ENCODE peak calls at places on chromosome 12, in ten cellular contexts. F is ovary, U is astrocyte of the spinal cord, T is PC-3, X is left ventricle myocardium inferior, Z is GM10248, R is lower lobe of right lung, Y is A549, J is HCT116, S is HFF-Myc. D is an unnamed sample.

GRCh38 chr12:53049582-53050318 is at the start of gene TNS2:
- DNase-seq in Z (no peak), Y (no peak), J (no peak), U (no peak), X (peak; percentile 89), T (peak; percentile 61), S (no peak), R (peak; percentile 88), F (peak; percentile 74), D (peak; percentile 86)

GRCh38 chr12:25796523-25797000 is 161.9 kb upstream of the RASSF8 start:
- DNase-seq in U (peak; percentile 35), Z (no peak), J (no peak), X (no peak), F (no peak), R (no peak), S (no peak), Y (no peak), T (peak; percentile 67), D (peak; percentile 57)

GRCh38 chr12:30796891-30797371 is 42.2 kb upstream of the CAPRIN2 start:
- DNase-seq in F (no peak), S (no peak), J (no peak), U (peak; percentile 45), T (peak; percentile 40), Y (peak; percentile 35), Z (no peak), X (no peak), R (no peak), D (peak; percentile 61)

GRCh38 chr12:96177013-96177412 is 17.2 kb upstream of the ELK3 start:
- DNase-seq in F (no peak), T (peak; percentile 82), R (no peak), U (peak; percentile 83), S (no peak), J (no peak), X (no peak), Y (no peak), Z (no peak), D (peak; percentile 96)

GRCh38 chr12:72071030-72071429 is 132.4 kb downstream of the TPH2 start:
- DNase-seq in U (no peak), J (no peak), X (no peak), R (no peak), T (no peak), F (no peak), Z (no peak), S (no peak), Y (no peak), D (no peak)

GRCh38 chr12:45122776-45123380 is 72.0 kb upstream of the DBX2 start:
- DNase-seq in F (no peak), X (no peak), Y (no peak), U (peak; percentile 35), S (peak; percentile 36), T (peak; percentile 49), R (no peak), J (peak; percentile 39), Z (no peak), D (peak; percentile 47)

GRCh38 chr12:76919388-76920181 is 40.8 kb upstream of the CSRP2 start:
- DNase-seq in U (no peak), Z (no peak), F (no peak), X (no peak), T (no peak), S (no peak), R (no peak), Y (no peak), J (no peak), D (no peak)

GRCh38 chr12:110798461-110798860 is 48.3 kb upstream of the CCDC63 start:
- DNase-seq in S (no peak), Y (no peak), J (no peak), X (no peak), Z (no peak), U (no peak), R (no peak), F (no peak), T (no peak), D (peak; percentile 44)

GRCh38 chr12:23895792-23896218 is 53.7 kb downstream of the SOX5 start:
- DNase-seq in Z (no peak), R (no peak), J (no peak), Y (no peak), U (peak; percentile 89), T (no peak), X (no peak), F (no peak), S (no peak), D (peak; percentile 46)

GRCh38 chr12:96501139-96501741 is 11.9 kb downstream of the CFAP54 start:
- DNase-seq in R (no peak), T (peak; percentile 85), X (peak; percentile 18), J (peak; percentile 70), F (no peak), Z (peak; percentile 30), U (peak; percentile 76), Y (peak; percentile 77), S (peak; percentile 65), D (peak; percentile 90)

GRCh38 chr12:52521581-52522266 is 1.5 kb upstream of the KRT5 start:
- DNase-seq in U (peak; percentile 19), T (peak; percentile 30), R (no peak), Y (no peak), J (no peak), S (no peak), X (no peak), Z (no peak), F (no peak), D (peak; percentile 41)

GRCh38 chr12:83753205-83753604 is 1066.5 kb downstream of the TMTC2 start:
- DNase-seq in S (no peak), Z (no peak), F (no peak), J (no peak), T (no peak), X (no peak), Y (no peak), R (no peak), U (no peak), D (no peak)

DNA sequence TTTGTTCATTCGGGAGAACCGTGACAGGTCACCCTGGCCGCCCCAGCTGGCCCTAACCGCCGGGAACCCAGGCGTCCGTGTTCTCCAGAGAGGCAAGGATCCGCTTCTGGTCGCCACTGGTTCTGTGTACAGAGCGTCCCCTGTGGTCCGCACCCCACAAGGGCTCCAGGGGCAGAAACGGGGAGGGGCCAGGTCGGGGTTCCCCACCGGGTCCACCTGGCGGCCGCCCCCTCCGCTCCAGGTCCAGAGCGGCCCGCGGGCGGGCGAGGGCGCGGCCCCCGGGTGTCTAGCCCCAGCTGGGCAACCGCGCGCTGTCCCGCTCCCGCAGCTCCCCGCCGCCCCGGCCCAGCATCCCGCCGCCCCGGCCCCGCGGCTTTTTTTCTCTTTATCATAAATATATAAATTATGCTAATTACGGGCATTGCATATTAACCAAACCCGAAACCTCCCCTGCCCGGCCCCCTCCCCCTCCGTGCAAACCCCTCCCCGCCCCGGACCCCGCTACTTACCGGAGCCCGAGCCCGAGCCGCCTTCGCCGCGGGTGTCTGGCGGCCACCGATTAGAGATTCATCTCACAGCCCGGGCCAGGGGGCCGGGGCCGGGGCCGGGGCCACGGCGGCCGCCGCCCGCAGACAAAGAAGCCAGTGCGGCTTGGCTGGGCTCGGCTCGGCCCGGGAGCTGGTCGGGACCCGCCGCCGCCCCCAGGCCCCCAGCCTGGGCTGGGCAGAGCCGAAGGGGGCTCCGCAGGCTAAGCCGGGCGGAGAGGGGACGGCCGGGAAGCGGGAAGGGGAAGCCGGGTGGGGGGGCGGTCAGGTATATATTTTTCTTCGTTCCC is 512 bp downstream of the POU6F1 start:
- DNase-seq in R (peak; percentile 79), J (no peak), Y (peak; percentile 79), S (no peak), X (peak; percentile 62), T (no peak), F (peak; percentile 65), Z (peak; percentile 81), U (no peak), D (no peak)
- TF ChIP-seq CTCF in R (peak; percentile 23), J (peak; percentile 10), Y (peak; percentile 32), S (no peak), X (peak; percentile 44), T (no peak), F (no peak), Z (peak; percentile 51), U (peak; percentile 22), D (no peak)

GRCh38 chr12:11171145-11171952 is at the start of gene SMIM10L1:
- DNase-seq in S (peak; percentile 69), X (peak; percentile 93), J (peak; percentile 87), R (peak; percentile 95), U (peak; percentile 97), T (peak; percentile 88), Z (peak; percentile 90), F (peak; percentile 90), Y (peak; percentile 81), D (peak; percentile 95)
- TF ChIP-seq CTCF in S (no peak), X (no peak), J (no peak), R (no peak), U (no peak), T (no peak), Z (no peak), F (no peak), Y (no peak), D (peak; percentile 11)

GRCh38 chr12:70637686-70638085 is 457 bp upstream of the PTPRB start:
- DNase-seq in R (no peak), J (no peak), Z (no peak), Y (no peak), X (no peak), S (no peak), T (peak; percentile 23), F (no peak), U (no peak), D (no peak)
- TF ChIP-seq CTCF in R (no peak), J (no peak), Z (no peak), Y (no peak), X (no peak), S (no peak), T (no peak), F (no peak), U (no peak), D (no peak)

GRCh38 chr12:42794811-42795210 is 205.3 kb upstream of the PRICKLE1 start:
- DNase-seq in U (peak; percentile 35), F (no peak), R (no peak), X (no peak), Y (no peak), Z (no peak), S (no peak), T (peak; percentile 72), J (no peak), D (no peak)

GRCh38 chr12:42802688-42803279 is 213.2 kb upstream of the PRICKLE1 start:
- DNase-seq in X (no peak), S (no peak), F (no peak), U (peak; percentile 24), Z (no peak), Y (no peak), T (no peak), J (no peak), R (no peak), D (peak; percentile 28)

GRCh38 chr12:42801271-42801670 is 211.7 kb upstream of the PRICKLE1 start:
- DNase-seq in F (no peak), Z (no peak), T (no peak), J (no peak), X (no peak), U (no peak), S (no peak), R (no peak), Y (no peak), D (no peak)

DNA sequence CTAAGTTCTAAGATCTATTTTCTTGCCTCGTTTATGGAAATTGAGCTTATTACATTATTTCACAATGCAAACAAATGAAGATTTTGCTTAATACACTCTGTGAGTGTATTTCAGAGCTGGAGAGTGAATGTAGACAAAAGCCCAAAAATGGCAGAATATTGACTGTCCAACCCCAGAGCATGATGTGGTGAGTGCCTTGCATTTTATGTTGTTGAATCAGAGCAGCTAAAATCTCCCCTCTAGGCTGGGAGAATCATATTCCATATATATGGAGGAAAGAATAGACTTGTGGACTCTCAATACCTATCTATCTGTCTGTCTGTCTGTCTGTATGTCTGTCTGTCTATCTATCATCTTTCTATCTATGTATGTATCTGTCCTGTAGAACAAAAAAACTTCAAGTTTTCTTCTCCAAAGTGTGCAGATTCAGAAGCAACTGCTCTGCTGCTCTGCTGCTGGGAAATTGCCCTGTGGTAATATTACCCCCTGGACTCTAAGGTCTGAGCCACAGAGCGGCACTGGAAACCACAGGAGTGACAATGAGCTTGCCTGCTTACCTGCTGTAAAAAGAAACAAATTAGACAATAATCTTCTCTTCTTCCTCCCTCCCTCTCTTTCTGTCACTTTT is 209.4 kb upstream of the PRICKLE1 start:
- DNase-seq in Y (no peak), U (peak; percentile 76), T (peak; percentile 43), X (no peak), Z (no peak), R (no peak), S (no peak), J (no peak), F (no peak), D (peak; percentile 62)
- TF ChIP-seq CTCF in Y (no peak), U (no peak), T (no peak), X (no peak), Z (no peak), R (no peak), S (no peak), J (no peak), F (no peak), D (no peak)